ENCODE peak calls at places on chromosomes 3 and 15, in four cellular contexts. U is GM12892, Y is SK-N-SH, T is K562. W is an unnamed sample.

GRCh38 chr3:179713643-179714090 is 60.8 kb downstream of the USP13 start:
- DNase-seq in U (no peak), Y (no peak), T (no peak), W (no peak)

GRCh38 chr15:33242165-33242564 is 47.7 kb upstream of the FMN1 start:
- DNase-seq in U (no peak), Y (peak), T (no peak), W (no peak)

GRCh38 chr3:43539321-43539720 is 82.5 kb downstream of the ANO10 start:
- DNase-seq in U (no peak), Y (no peak), T (no peak), W (no peak)

GRCh38 chr3:113142476-113142875 is 68.9 kb upstream of the BOC start:
- DNase-seq in U (no peak), Y (no peak), T (no peak), W (no peak)

GRCh38 chr3:58544546-58544945 is 7.6 kb upstream of the ACOX2 start:
- DNase-seq in U (no peak), Y (no peak), T (no peak), W (no peak)

GRCh38 chr3:5929027-5929426 is 741.5 kb downstream of the EDEM1 start:
- DNase-seq in U (no peak), Y (no peak), T (no peak), W (no peak)

GRCh38 chr3:47850062-47850802 is 47.3 kb downstream of the DHX30 start:
- DNase-seq in U (no peak), Y (peak), T (peak), W (no peak)

GRCh38 chr3:11552289-11553264 is 91.1 kb downstream of the VGLL4 start:
- DNase-seq in U (no peak), Y (no peak), T (no peak), W (no peak)

GRCh38 chr15:82079736-82080135 is 33.9 kb upstream of the MEX3B start:
- DNase-seq in U (no peak), Y (no peak), T (no peak), W (no peak)

GRCh38 chr15:57085267-57085666 is 166.8 kb downstream of the TCF12 start:
- DNase-seq in U (no peak), Y (no peak), T (no peak), W (no peak)

GRCh38 chr3:127490271-127491023 is 100.1 kb downstream of the TPRA1 start:
- DNase-seq in U (no peak), Y (no peak), T (no peak), W (no peak)

GRCh38 chr15:63560741-63561448 is 36.3 kb upstream of the FBXL22 start:
- DNase-seq in U (no peak), Y (no peak), T (no peak), W (no peak)

GRCh38 chr3:14689247-14689980 is 14.5 kb downstream of the C3orf20 start:
- DNase-seq in U (no peak), Y (no peak), T (no peak), W (no peak)

GRCh38 chr15:70265986-70266385 is 168.3 kb upstream of the TLE3 start:
- DNase-seq in U (no peak), Y (no peak), T (no peak), W (no peak)

GRCh38 chr15:35005933-35006332 is 17.8 kb upstream of the ZNF770 start:
- DNase-seq in U (no peak), Y (no peak), T (no peak), W (no peak)

GRCh38 chr3:71062037-71062919 is 521.2 kb downstream of the FOXP1 start:
- DNase-seq in U (no peak), Y (no peak), T (no peak), W (no peak)

GRCh38 chr3:73136941-73137340 is 75.5 kb downstream of the EBLN2 start:
- DNase-seq in U (no peak), Y (no peak), T (no peak), W (no peak)

GRCh38 chr3:53457068-53457467 is 37.3 kb upstream of the CACNA1D start:
- DNase-seq in U (no peak), Y (no peak), T (no peak), W (no peak)

GRCh38 chr15:101637549-101638318 is 14.4 kb downstream of the TM2D3 start:
- DNase-seq in U (no peak), Y (no peak), T (no peak), W (no peak)

GRCh38 chr3:114709102-114709501 is 415.3 kb downstream of the TIGIT start:
- DNase-seq in U (no peak), Y (no peak), T (no peak), W (no peak)

GRCh38 chr3:157110761-157111238 is 49.1 kb downstream of the CCNL1 start:
- DNase-seq in U (no peak), Y (no peak), T (peak), W (no peak)

GRCh38 chr3:127446756-127447155 is 143.8 kb downstream of the TPRA1 start:
- DNase-seq in U (no peak), Y (no peak), T (no peak), W (no peak)

GRCh38 chr3:107184375-107184774 is 192.9 kb upstream of the CCDC54 start:
- DNase-seq in U (no peak), Y (no peak), T (no peak), W (no peak)

GRCh38 chr3:134517796-134518195 is 31.9 kb downstream of the CEP63 start:
- DNase-seq in U (no peak), Y (no peak), T (no peak), W (no peak)

GRCh38 chr15:101091080-101092017 is 160.5 kb downstream of the CHSY1 start:
- DNase-seq in U (no peak), Y (no peak), T (no peak), W (no peak)

GRCh38 chr3:10496121-10496863 is 9.1 kb downstream of the ATP2B2 start:
- DNase-seq in U (no peak), Y (no peak), T (no peak), W (no peak)

GRCh38 chr3:194069421-194070219 is 66.3 kb upstream of the HES1 start:
- DNase-seq in U (no peak), Y (no peak), T (no peak), W (no peak)

GRCh38 chr3:59180006-59180405 is 130.2 kb upstream of the CFAP20DC start:
- DNase-seq in U (no peak), Y (no peak), T (no peak), W (no peak)

GRCh38 chr3:64082917-64083587 is 59.8 kb upstream of the PSMD6 start:
- DNase-seq in U (no peak), Y (no peak), T (no peak), W (no peak)

GRCh38 chr15:90000175-90000923 is 775 bp upstream of the ZNF710 start:
- DNase-seq in U (peak), Y (peak), T (no peak), W (peak)

GRCh38 chr15:89781891-89782618 is 5.9 kb downstream of the MESP2 start:
- DNase-seq in U (no peak), Y (no peak), T (no peak), W (no peak)

GRCh38 chr3:53725308-53725995 is 120.8 kb downstream of the CHDH start:
- DNase-seq in U (no peak), Y (no peak), T (no peak), W (no peak)

GRCh38 chr3:127768346-127769008 is 53.8 kb downstream of the MGLL start:
- DNase-seq in U (no peak), Y (no peak), T (no peak), W (no peak)

GRCh38 chr15:69459063-69459462 is 6.4 kb downstream of the RPLP1 start:
- DNase-seq in U (no peak), Y (no peak), T (no peak), W (no peak)

GRCh38 chr3:52714335-52715302 is 8.7 kb downstream of the SPCS1 start:
- DNase-seq in U (no peak), Y (peak), T (no peak), W (no peak)

GRCh38 chr3:62193586-62194345 is 179.6 kb downstream of the FEZF2 start:
- DNase-seq in U (no peak), Y (no peak), T (no peak), W (no peak)

GRCh38 chr3:79039192-79039591 is 728.6 kb downstream of the ROBO1 start:
- DNase-seq in U (no peak), Y (no peak), T (no peak), W (no peak)

DNA sequence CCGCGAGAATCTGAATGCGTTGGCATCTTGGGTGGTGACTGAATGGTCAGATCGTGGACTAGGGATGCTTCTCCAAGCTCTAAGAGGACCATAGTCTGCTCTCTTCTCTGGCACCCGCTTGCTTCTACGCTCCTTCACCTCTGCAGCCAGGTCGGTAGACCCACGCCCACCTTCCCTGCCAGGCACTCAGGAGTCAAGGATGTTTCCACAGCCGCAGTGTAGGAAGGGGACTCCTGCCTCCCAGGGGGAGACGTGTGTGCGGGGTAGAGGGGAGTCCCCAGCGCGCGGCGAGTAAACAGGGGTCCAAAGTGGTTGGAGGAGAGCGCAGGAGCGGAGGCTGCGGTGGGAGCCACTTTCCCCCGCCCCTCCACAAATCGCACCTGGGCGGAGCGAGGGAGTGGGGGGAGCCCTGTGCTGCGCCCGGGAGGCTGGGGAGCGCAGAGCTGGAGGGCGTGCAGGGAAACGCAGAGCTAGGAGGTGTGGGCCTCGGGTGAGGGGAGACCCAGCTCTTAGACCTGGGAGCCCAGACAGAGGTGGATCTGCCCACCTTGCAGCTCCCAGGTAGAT is 1.7 kb downstream of the LRRC3B start:
- DNase-seq in U (no peak), Y (no peak), T (no peak), W (no peak)
- TF ChIP-seq TAF1 in U (no peak), Y (no peak), T (no peak), W (no peak)

GRCh38 chr3:65914740-65915366 is 123.9 kb downstream of the MAGI1 start:
- DNase-seq in U (no peak), Y (no peak), T (no peak), W (no peak)

GRCh38 chr3:65922441-65922840 is 116.3 kb downstream of the MAGI1 start:
- DNase-seq in U (no peak), Y (no peak), T (no peak), W (no peak)

GRCh38 chr3:65924762-65925161 is 114.0 kb downstream of the MAGI1 start:
- DNase-seq in U (no peak), Y (no peak), T (no peak), W (no peak)

GRCh38 chr3:65915477-65915876 is 123.2 kb downstream of the MAGI1 start:
- DNase-seq in U (no peak), Y (no peak), T (no peak), W (no peak)

DNA sequence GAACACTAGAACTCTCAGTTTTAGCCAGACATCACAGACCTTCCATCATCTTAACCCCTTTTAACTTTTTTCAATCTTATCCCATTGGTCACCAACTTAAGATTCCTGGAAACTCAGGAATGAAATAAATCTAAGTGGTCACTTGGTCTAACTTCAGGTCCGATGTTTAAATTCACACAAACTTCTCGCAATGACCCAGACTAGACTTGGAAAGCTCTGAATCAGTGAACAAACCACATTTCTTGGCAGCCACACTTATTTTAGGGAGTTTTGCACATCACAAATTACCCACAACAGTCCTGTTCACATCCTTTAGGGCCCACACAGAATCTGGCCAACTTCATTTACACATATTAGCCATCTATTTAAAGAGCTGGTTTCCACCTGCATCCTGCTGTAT is 118.9 kb downstream of the MAGI1 start:
- DNase-seq in U (no peak), Y (no peak), T (no peak), W (no peak)
- TF ChIP-seq TAF1 in U (no peak), Y (no peak), T (no peak), W (no peak)

GRCh38 chr15:24223739-24224138 is 451.8 kb upstream of the NPAP1 start:
- DNase-seq in U (no peak), Y (no peak), T (no peak), W (no peak)
- TF ChIP-seq TAF1 in U (no peak), Y (no peak), T (no peak), W (no peak)

DNA sequence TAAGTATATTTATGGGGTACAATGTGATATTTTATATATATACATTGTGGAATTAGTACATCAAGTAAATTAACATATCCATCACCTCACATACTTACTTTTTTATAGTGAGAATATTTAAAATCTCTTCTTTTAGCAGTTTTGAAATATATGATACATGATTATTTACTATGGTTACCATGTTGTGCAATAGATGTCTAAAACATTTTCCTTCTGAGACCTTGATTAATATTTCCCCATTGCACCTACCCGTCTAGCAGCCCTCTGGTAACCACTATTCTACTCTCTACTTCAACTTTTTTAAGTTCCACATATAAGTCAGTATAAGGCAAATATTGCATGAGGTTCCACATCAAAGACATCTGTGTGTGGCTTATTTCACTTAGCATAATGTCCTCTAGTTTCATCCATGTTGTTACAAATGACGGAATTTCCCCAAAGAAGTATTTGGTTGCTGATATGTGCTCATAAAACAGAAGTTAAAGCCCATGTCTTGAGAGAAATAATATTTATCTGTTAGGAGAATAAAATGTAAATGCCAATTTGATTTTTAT is 29.6 kb upstream of the NFKBIZ start:
- DNase-seq in U (no peak), Y (no peak), T (no peak), W (no peak)
- TF ChIP-seq TAF1 in U (no peak), Y (no peak), T (no peak), W (no peak)

GRCh38 chr15:29736012-29736744 is 86.1 kb downstream of the TJP1 start:
- DNase-seq in U (no peak), Y (no peak), T (no peak), W (no peak)

GRCh38 chr15:29731865-29732264 is 90.4 kb downstream of the TJP1 start:
- DNase-seq in U (no peak), Y (no peak), T (no peak), W (no peak)

GRCh38 chr15:29734917-29735572 is 87.2 kb downstream of the TJP1 start:
- DNase-seq in U (no peak), Y (no peak), T (no peak), W (no peak)

GRCh38 chr15:29740692-29741311 is 81.5 kb downstream of the TJP1 start:
- DNase-seq in U (no peak), Y (peak), T (no peak), W (no peak)

GRCh38 chr15:29736745-29737023 is 85.6 kb downstream of the TJP1 start:
- DNase-seq in U (no peak), Y (no peak), T (no peak), W (no peak)
- TF ChIP-seq TAF1 in U (no peak), Y (no peak), T (no peak), W (no peak)

GRCh38 chr15:75596703-75597345 is 17.7 kb upstream of the PTPN9 start:
- DNase-seq in U (no peak), Y (no peak), T (no peak), W (no peak)

GRCh38 chr15:75598361-75598760 is 19.2 kb upstream of the PTPN9 start:
- DNase-seq in U (no peak), Y (no peak), T (no peak), W (no peak)

GRCh38 chr15:75594276-75594675 is 15.2 kb upstream of the PTPN9 start:
- DNase-seq in U (no peak), Y (no peak), T (no peak), W (no peak)

GRCh38 chr15:75599396-75599795 is 20.3 kb upstream of the PTPN9 start:
- DNase-seq in U (no peak), Y (no peak), T (no peak), W (no peak)

DNA sequence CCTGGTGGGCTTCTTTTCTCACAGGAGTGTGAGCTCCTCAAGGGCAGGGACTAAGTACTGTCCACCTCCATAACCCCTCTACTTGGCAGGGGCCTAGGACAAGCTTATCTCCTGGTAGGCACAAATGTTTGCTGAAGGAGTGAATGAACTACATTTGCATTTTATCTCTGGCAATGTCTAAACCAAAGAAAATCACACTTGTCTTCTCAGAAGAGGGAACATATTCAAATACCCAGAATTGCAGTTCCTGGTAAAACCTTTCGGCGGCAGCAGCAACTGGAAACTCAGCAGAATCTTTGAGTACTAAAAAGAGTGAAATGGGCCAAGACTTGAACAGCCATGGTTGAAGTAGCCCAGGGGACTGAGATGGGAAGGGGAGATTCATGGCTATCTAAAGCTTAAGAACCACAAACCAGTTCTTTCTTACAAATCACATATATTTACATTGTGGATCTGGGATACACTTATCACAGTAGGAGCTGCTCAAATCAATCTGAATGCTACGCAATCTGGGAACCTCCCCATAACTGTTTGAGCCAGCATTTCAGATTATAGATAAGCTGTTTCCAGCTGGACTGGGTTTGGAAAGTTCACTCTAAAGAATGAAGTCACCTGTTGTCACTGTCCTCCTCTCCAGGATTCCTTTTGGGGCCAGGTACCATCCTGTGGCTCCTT is 18.7 kb upstream of the PTPN9 start:
- DNase-seq in U (no peak), Y (no peak), T (no peak), W (no peak)
- TF ChIP-seq TAF1 in U (no peak), Y (no peak), T (no peak), W (no peak)

W was measured in GM12891.